ENCODE peak calls at places on chromosomes 1 and 21, in five cellular contexts. One of them, this sample, is unnamed.

GRCh38 chr1:168421399-168422004 is 122.3 kb downstream of the XCL2 start:
- DNase-seq in esophagus squamous epithelium: no peak
- DNase-seq in K562: no peak
- DNase-seq in IMR-90: no peak
- DNase-seq in stomach: no peak
- DNase-seq in this sample: no peak

GRCh38 chr21:33690874-33691273 is 48.6 kb downstream of the ITSN1 start:
- DNase-seq in K562: no peak
- DNase-seq in stomach: no peak
- DNase-seq in IMR-90: no peak
- DNase-seq in esophagus squamous epithelium: no peak
- DNase-seq in this sample: no peak

GRCh38 chr1:42380617-42381423 is at the start of gene RIMKLA:
- DNase-seq in IMR-90: peak
- DNase-seq in stomach: peak
- DNase-seq in esophagus squamous epithelium: no peak
- DNase-seq in K562: peak
- DNase-seq in this sample: peak

GRCh38 chr1:184811439-184812111 is 56.9 kb upstream of the EDEM3 start:
- DNase-seq in stomach: no peak
- DNase-seq in K562: no peak
- DNase-seq in IMR-90: no peak
- DNase-seq in esophagus squamous epithelium: no peak
- DNase-seq in this sample: no peak

GRCh38 chr1:59158321-59158720 is 138.6 kb upstream of the FGGY start:
- DNase-seq in stomach: no peak
- DNase-seq in K562: no peak
- DNase-seq in IMR-90: no peak
- DNase-seq in esophagus squamous epithelium: no peak
- DNase-seq in this sample: no peak

GRCh38 chr21:16079830-16080229 is 350.0 kb downstream of the USP25 start:
- DNase-seq in esophagus squamous epithelium: no peak
- DNase-seq in K562: no peak
- DNase-seq in IMR-90: peak
- DNase-seq in stomach: no peak
- DNase-seq in this sample: no peak

GRCh38 chr1:42940851-42941639 is 17.6 kb downstream of the SLC2A1 start:
- DNase-seq in IMR-90: peak
- DNase-seq in esophagus squamous epithelium: no peak
- DNase-seq in K562: no peak
- DNase-seq in stomach: no peak
- DNase-seq in this sample: no peak

GRCh38 chr1:163874070-163874469 is 552.3 kb downstream of the NUF2 start:
- DNase-seq in esophagus squamous epithelium: no peak
- DNase-seq in K562: no peak
- DNase-seq in IMR-90: no peak
- DNase-seq in stomach: no peak
- DNase-seq in this sample: no peak

GRCh38 chr1:69911301-69911801 is 294.0 kb downstream of the LRRC40 start:
- DNase-seq in K562: no peak
- DNase-seq in IMR-90: peak
- DNase-seq in stomach: no peak
- DNase-seq in esophagus squamous epithelium: no peak
- DNase-seq in this sample: peak

GRCh38 chr1:9128161-9128519 is 762 bp downstream of the GPR157 start:
- DNase-seq in stomach: peak
- DNase-seq in IMR-90: no peak
- DNase-seq in K562: no peak
- DNase-seq in esophagus squamous epithelium: no peak
- DNase-seq in this sample: no peak

GRCh38 chr1:9128520-9129371 is at the start of gene GPR157:
- DNase-seq in esophagus squamous epithelium: peak
- DNase-seq in IMR-90: peak
- DNase-seq in stomach: peak
- DNase-seq in K562: peak
- DNase-seq in this sample: peak

GRCh38 chr1:9127395-9128160 is 1.3 kb downstream of the GPR157 start:
- DNase-seq in K562: no peak
- DNase-seq in stomach: no peak
- DNase-seq in IMR-90: no peak
- DNase-seq in esophagus squamous epithelium: no peak
- DNase-seq in this sample: no peak

GRCh38 chr1:9126511-9126910 is 2.4 kb downstream of the GPR157 start:
- DNase-seq in K562: no peak
- DNase-seq in esophagus squamous epithelium: no peak
- DNase-seq in stomach: no peak
- DNase-seq in IMR-90: no peak
- DNase-seq in this sample: no peak

DNA sequence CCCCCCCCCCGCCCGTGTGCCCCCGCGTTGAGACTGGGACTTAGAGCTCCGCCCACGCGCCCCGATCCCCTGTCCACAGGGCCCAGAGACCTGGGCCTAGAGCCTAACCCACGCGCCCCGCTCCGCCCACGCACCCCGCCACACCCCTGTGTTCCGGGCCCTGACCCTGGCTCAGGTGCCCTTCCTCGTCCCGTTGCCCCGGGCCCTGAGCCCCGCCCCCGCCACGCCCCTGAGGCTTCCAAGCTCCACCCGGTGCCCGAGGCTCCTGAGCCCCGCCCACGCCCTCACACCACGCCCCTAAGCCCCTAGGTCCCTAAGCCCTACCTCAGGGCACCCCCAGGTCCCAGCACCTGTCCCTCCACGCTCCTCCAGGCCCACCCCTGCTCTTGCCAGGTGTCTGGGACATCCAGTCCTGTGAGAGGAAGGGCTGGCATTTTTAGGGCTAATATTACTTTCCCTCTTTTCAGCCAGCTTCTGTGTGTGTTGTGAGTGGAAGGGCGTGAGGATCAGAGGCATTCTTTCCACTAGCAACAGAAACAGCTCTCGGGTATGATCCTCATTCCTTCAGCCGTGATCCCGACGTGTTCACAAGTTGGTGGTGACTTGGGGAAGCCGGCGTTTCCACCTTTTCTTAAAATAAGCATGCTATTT is 614 bp upstream of the GPR157 start:
- DNase-seq in IMR-90: no peak
- DNase-seq in stomach: peak
- DNase-seq in esophagus squamous epithelium: peak
- DNase-seq in K562: peak
- DNase-seq in this sample: peak
- H3K4me3 ChIP-seq in IMR-90: peak
- H3K4me3 ChIP-seq in stomach: peak
- H3K4me3 ChIP-seq in esophagus squamous epithelium: peak
- H3K4me3 ChIP-seq in K562: peak
- H3K4me3 ChIP-seq in this sample: no peak

GRCh38 chr1:154270833-154271232 is 1.6 kb upstream of the HAX1 start:
- DNase-seq in esophagus squamous epithelium: no peak
- DNase-seq in stomach: no peak
- DNase-seq in K562: no peak
- DNase-seq in IMR-90: no peak
- DNase-seq in this sample: no peak

GRCh38 chr1:154276797-154277196 is 4.4 kb downstream of the HAX1 start:
- DNase-seq in esophagus squamous epithelium: no peak
- DNase-seq in IMR-90: no peak
- DNase-seq in stomach: no peak
- DNase-seq in K562: no peak
- DNase-seq in this sample: peak

GRCh38 chr1:154272999-154273563 is 652 bp downstream of the HAX1 start:
- DNase-seq in esophagus squamous epithelium: no peak
- DNase-seq in IMR-90: no peak
- DNase-seq in K562: no peak
- DNase-seq in stomach: no peak
- DNase-seq in this sample: no peak

DNA sequence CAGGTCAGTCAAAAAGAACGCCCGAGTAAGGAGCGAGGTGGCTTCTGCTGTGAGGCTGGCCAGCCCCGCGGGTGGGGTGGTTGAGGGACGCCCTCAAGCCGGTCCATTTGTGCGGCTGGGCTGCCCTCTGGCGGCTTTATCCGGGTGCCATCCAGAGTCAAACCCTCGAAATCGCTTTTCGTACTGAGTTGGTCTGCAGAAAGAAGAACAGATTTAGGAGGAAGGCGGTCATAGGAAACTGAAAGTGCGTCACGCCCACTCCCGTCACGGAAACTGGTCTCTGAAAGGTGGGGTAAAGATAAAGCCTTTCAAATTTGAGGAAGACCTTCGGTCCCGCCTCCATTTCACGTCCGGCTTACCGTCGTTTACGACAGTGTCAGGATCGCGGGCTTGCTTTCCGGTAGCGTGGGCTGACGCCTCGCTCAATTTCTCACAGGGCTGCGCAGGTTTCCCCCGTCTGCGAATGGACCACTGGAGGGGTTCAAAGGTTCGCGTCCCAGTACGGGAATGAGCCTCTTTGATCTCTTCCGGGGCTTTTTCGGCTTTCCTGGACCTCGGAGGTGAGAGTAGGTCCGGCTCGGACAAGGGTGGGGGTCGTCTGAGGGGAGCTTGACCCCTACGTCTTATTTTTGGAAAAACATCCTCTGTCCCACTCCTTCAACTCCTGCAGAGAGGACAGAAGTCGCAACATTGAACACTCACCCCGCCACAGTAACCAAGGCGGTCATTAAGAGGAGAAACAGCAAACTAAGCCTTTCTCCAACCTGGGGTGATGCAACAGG is at the start of gene HAX1:
- DNase-seq in IMR-90: peak
- DNase-seq in K562: peak
- DNase-seq in esophagus squamous epithelium: peak
- DNase-seq in stomach: peak
- DNase-seq in this sample: peak
- TF ChIP-seq POLR2A in IMR-90: peak
- TF ChIP-seq POLR2A in K562: peak
- TF ChIP-seq POLR2A in esophagus squamous epithelium: peak
- TF ChIP-seq POLR2A in stomach: no peak
- TF ChIP-seq POLR2A in this sample: peak

GRCh38 chr1:32247983-32248889 is 1.2 kb downstream of the FAM167B start:
- DNase-seq in K562: peak
- DNase-seq in stomach: peak
- DNase-seq in IMR-90: peak
- DNase-seq in esophagus squamous epithelium: peak
- DNase-seq in this sample: peak
- H3K4me3 ChIP-seq in K562: no peak
- H3K4me3 ChIP-seq in stomach: peak
- H3K4me3 ChIP-seq in IMR-90: no peak
- H3K4me3 ChIP-seq in esophagus squamous epithelium: peak
- H3K4me3 ChIP-seq in this sample: no peak

GRCh38 chr1:91406773-91407389 is 2.2 kb upstream of the HFM1 start:
- DNase-seq in K562: no peak
- DNase-seq in stomach: no peak
- DNase-seq in esophagus squamous epithelium: no peak
- DNase-seq in IMR-90: no peak
- DNase-seq in this sample: peak

GRCh38 chr1:91400133-91400725 is 4.4 kb downstream of the HFM1 start:
- DNase-seq in esophagus squamous epithelium: no peak
- DNase-seq in IMR-90: no peak
- DNase-seq in K562: no peak
- DNase-seq in stomach: no peak
- DNase-seq in this sample: no peak

GRCh38 chr1:91402023-91402422 is 2.6 kb downstream of the HFM1 start:
- DNase-seq in stomach: no peak
- DNase-seq in K562: peak
- DNase-seq in esophagus squamous epithelium: no peak
- DNase-seq in IMR-90: peak
- DNase-seq in this sample: peak

GRCh38 chr1:91404151-91405012 is at the start of gene HFM1:
- DNase-seq in stomach: peak
- DNase-seq in K562: peak
- DNase-seq in IMR-90: peak
- DNase-seq in esophagus squamous epithelium: no peak
- DNase-seq in this sample: peak
- TF ChIP-seq POLR2A in stomach: no peak
- TF ChIP-seq POLR2A in K562: peak
- TF ChIP-seq POLR2A in IMR-90: no peak
- TF ChIP-seq POLR2A in esophagus squamous epithelium: no peak
- TF ChIP-seq POLR2A in this sample: peak

GRCh38 chr1:12301518-12302237 is 71.8 kb downstream of the VPS13D start:
- DNase-seq in K562: no peak
- DNase-seq in stomach: no peak
- DNase-seq in IMR-90: no peak
- DNase-seq in esophagus squamous epithelium: no peak
- DNase-seq in this sample: no peak
- H3K4me3 ChIP-seq in K562: no peak
- H3K4me3 ChIP-seq in stomach: no peak
- H3K4me3 ChIP-seq in IMR-90: no peak
- H3K4me3 ChIP-seq in esophagus squamous epithelium: no peak
- H3K4me3 ChIP-seq in this sample: no peak

DNA sequence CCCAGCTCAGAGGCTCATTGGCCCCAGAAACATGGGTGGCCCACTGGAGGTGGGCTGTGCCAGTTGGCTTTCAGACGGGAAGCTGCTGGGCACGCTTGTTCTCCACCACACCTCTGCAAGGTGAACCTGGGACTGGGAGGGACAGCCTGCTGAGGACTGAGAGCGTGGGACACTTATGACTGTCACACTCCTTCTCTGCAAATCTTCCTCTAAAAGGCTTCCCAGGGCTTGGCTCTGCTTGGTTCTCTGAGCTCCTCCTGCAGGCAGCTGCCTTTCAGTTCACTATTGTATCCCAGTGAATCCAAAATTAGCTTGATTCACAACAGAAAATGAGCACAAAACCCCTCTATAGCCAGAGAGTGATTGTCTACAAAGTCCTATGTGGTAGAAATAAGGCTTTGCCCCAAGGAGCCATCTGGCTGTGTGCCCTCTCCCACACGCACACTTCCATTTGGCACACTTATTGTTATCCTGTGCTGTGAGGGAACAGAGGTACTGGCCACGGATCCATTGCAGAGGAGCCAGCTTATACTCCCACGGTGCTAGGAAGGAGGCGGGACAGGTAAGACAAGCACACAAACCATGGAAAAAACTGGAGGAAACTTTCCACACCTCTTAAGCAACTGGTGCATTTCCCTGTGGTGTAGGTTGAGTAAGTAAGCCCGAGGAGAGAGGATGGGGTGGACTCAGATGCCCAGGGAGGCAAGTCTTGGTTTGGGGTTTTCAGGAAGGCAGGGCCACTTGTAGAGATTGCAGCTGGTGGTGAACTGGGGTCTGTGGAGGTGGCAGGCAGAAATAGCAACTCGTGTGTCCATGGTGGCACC is 18.9 kb upstream of the BTG2 start:
- DNase-seq in IMR-90: no peak
- DNase-seq in stomach: peak
- DNase-seq in K562: no peak
- DNase-seq in esophagus squamous epithelium: no peak
- DNase-seq in this sample: peak
- TF ChIP-seq POLR2A in IMR-90: no peak
- TF ChIP-seq POLR2A in stomach: no peak
- TF ChIP-seq POLR2A in K562: no peak
- TF ChIP-seq POLR2A in esophagus squamous epithelium: no peak
- TF ChIP-seq POLR2A in this sample: no peak